ENCODE peak calls at places on chromosomes 12 and 14, in nine cellular contexts. One of them, this sample, is unnamed.
A peak's percentile ranks its signal among the peaks of the same experiment; 100 is the strongest.

GRCh38 chr14:99589031-99589441 is 15.0 kb downstream of the CCDC85C start:
- DNase-seq in suprapubic skin: no peak
- DNase-seq in hepatocyte: no peak
- DNase-seq in progenitor cell of endocrine pancreas: no peak
- DNase-seq in GM20000: no peak
- DNase-seq in endothelial cell: no peak
- DNase-seq in fibroblast of pulmonary artery: no peak
- DNase-seq in Calu3: no peak
- DNase-seq in omental fat pad: no peak
- DNase-seq in this sample: no peak

GRCh38 chr12:127125607-127126259 is 1141.2 kb upstream of the TMEM132C start:
- DNase-seq in Calu3: peak; percentile 75
- DNase-seq in fibroblast of pulmonary artery: peak; percentile 75
- DNase-seq in hepatocyte: peak; percentile 74
- DNase-seq in omental fat pad: no peak
- DNase-seq in GM20000: no peak
- DNase-seq in endothelial cell: no peak
- DNase-seq in progenitor cell of endocrine pancreas: no peak
- DNase-seq in suprapubic skin: no peak
- DNase-seq in this sample: no peak

GRCh38 chr14:71179046-71179445 is 271.8 kb downstream of the PCNX1 start:
- DNase-seq in hepatocyte: no peak
- DNase-seq in endothelial cell: no peak
- DNase-seq in suprapubic skin: no peak
- DNase-seq in Calu3: no peak
- DNase-seq in fibroblast of pulmonary artery: no peak
- DNase-seq in omental fat pad: no peak
- DNase-seq in progenitor cell of endocrine pancreas: no peak
- DNase-seq in GM20000: no peak
- DNase-seq in this sample: no peak

GRCh38 chr12:24617471-24617870 is 331.4 kb downstream of the BCAT1 start:
- DNase-seq in fibroblast of pulmonary artery: peak; percentile 38
- DNase-seq in Calu3: no peak
- DNase-seq in hepatocyte: no peak
- DNase-seq in suprapubic skin: no peak
- DNase-seq in omental fat pad: no peak
- DNase-seq in GM20000: no peak
- DNase-seq in endothelial cell: no peak
- DNase-seq in progenitor cell of endocrine pancreas: no peak
- DNase-seq in this sample: no peak

GRCh38 chr12:68001486-68002466 is 12.5 kb downstream of the IFNG-AS1 start:
- DNase-seq in progenitor cell of endocrine pancreas: no peak
- DNase-seq in Calu3: no peak
- DNase-seq in omental fat pad: no peak
- DNase-seq in suprapubic skin: no peak
- DNase-seq in fibroblast of pulmonary artery: peak; percentile 14
- DNase-seq in endothelial cell: no peak
- DNase-seq in hepatocyte: peak; percentile 23
- DNase-seq in GM20000: no peak
- DNase-seq in this sample: no peak

GRCh38 chr12:46886541-46887041 is 60.8 kb upstream of the SLC38A4 start:
- DNase-seq in suprapubic skin: no peak
- DNase-seq in fibroblast of pulmonary artery: peak; percentile 11
- DNase-seq in Calu3: no peak
- DNase-seq in progenitor cell of endocrine pancreas: no peak
- DNase-seq in hepatocyte: no peak
- DNase-seq in GM20000: no peak
- DNase-seq in omental fat pad: no peak
- DNase-seq in endothelial cell: no peak
- DNase-seq in this sample: no peak

GRCh38 chr14:32413967-32414640 is 85.0 kb downstream of the AKAP6 start:
- DNase-seq in progenitor cell of endocrine pancreas: no peak
- DNase-seq in GM20000: no peak
- DNase-seq in suprapubic skin: no peak
- DNase-seq in endothelial cell: no peak
- DNase-seq in fibroblast of pulmonary artery: peak; percentile 42
- DNase-seq in Calu3: no peak
- DNase-seq in omental fat pad: no peak
- DNase-seq in hepatocyte: no peak
- DNase-seq in this sample: no peak

GRCh38 chr12:50203691-50204090 is 36.5 kb upstream of the CERS5 start:
- DNase-seq in suprapubic skin: no peak
- DNase-seq in GM20000: no peak
- DNase-seq in fibroblast of pulmonary artery: no peak
- DNase-seq in endothelial cell: no peak
- DNase-seq in progenitor cell of endocrine pancreas: no peak
- DNase-seq in omental fat pad: no peak
- DNase-seq in hepatocyte: no peak
- DNase-seq in Calu3: no peak
- DNase-seq in this sample: no peak

GRCh38 chr12:788288-788687 is 35.9 kb downstream of the WNK1 start:
- DNase-seq in progenitor cell of endocrine pancreas: no peak
- DNase-seq in hepatocyte: no peak
- DNase-seq in omental fat pad: no peak
- DNase-seq in GM20000: no peak
- DNase-seq in endothelial cell: no peak
- DNase-seq in suprapubic skin: no peak
- DNase-seq in fibroblast of pulmonary artery: no peak
- DNase-seq in Calu3: no peak
- DNase-seq in this sample: no peak

GRCh38 chr14:95922080-95922479 is 45.4 kb downstream of the TUNAR start:
- DNase-seq in GM20000: no peak
- DNase-seq in Calu3: no peak
- DNase-seq in omental fat pad: no peak
- DNase-seq in hepatocyte: no peak
- DNase-seq in progenitor cell of endocrine pancreas: no peak
- DNase-seq in fibroblast of pulmonary artery: no peak
- DNase-seq in suprapubic skin: no peak
- DNase-seq in endothelial cell: no peak
- DNase-seq in this sample: no peak

GRCh38 chr14:35114036-35114435 is 7.8 kb downstream of the PPP2R3C start:
- DNase-seq in GM20000: no peak
- DNase-seq in progenitor cell of endocrine pancreas: no peak
- DNase-seq in Calu3: no peak
- DNase-seq in suprapubic skin: no peak
- DNase-seq in endothelial cell: no peak
- DNase-seq in omental fat pad: no peak
- DNase-seq in hepatocyte: no peak
- DNase-seq in fibroblast of pulmonary artery: peak; percentile 24
- DNase-seq in this sample: no peak

GRCh38 chr12:49777800-49778748 is 36.7 kb downstream of the TMBIM6 start:
- DNase-seq in omental fat pad: no peak
- DNase-seq in GM20000: peak; percentile 76
- DNase-seq in fibroblast of pulmonary artery: peak; percentile 46
- DNase-seq in endothelial cell: peak; percentile 72
- DNase-seq in Calu3: peak; percentile 84
- DNase-seq in progenitor cell of endocrine pancreas: peak; percentile 71
- DNase-seq in suprapubic skin: no peak
- DNase-seq in hepatocyte: peak; percentile 72
- DNase-seq in this sample: peak; percentile 78

GRCh38 chr12:28955491-28955890 is 193.6 kb upstream of the FAR2 start:
- DNase-seq in hepatocyte: no peak
- DNase-seq in fibroblast of pulmonary artery: no peak
- DNase-seq in GM20000: no peak
- DNase-seq in omental fat pad: no peak
- DNase-seq in Calu3: no peak
- DNase-seq in endothelial cell: no peak
- DNase-seq in progenitor cell of endocrine pancreas: no peak
- DNase-seq in suprapubic skin: no peak
- DNase-seq in this sample: no peak

GRCh38 chr12:15997910-15998309 is 86.8 kb downstream of the DERA start:
- DNase-seq in suprapubic skin: no peak
- DNase-seq in hepatocyte: no peak
- DNase-seq in endothelial cell: no peak
- DNase-seq in omental fat pad: no peak
- DNase-seq in fibroblast of pulmonary artery: no peak
- DNase-seq in GM20000: no peak
- DNase-seq in progenitor cell of endocrine pancreas: no peak
- DNase-seq in Calu3: no peak
- DNase-seq in this sample: no peak

GRCh38 chr14:100110801-100111200 is 45.6 kb downstream of the EVL start:
- DNase-seq in fibroblast of pulmonary artery: no peak
- DNase-seq in hepatocyte: no peak
- DNase-seq in GM20000: no peak
- DNase-seq in endothelial cell: no peak
- DNase-seq in suprapubic skin: peak; percentile 9
- DNase-seq in progenitor cell of endocrine pancreas: no peak
- DNase-seq in omental fat pad: no peak
- DNase-seq in Calu3: no peak
- DNase-seq in this sample: no peak

GRCh38 chr12:75889214-75889613 is 142.4 kb downstream of the PHLDA1 start:
- DNase-seq in suprapubic skin: no peak
- DNase-seq in Calu3: peak; percentile 14
- DNase-seq in progenitor cell of endocrine pancreas: no peak
- DNase-seq in endothelial cell: no peak
- DNase-seq in hepatocyte: no peak
- DNase-seq in fibroblast of pulmonary artery: no peak
- DNase-seq in omental fat pad: no peak
- DNase-seq in GM20000: no peak
- DNase-seq in this sample: peak; percentile 23

GRCh38 chr12:88057994-88058718 is 29.0 kb upstream of the C12orf50 start:
- DNase-seq in progenitor cell of endocrine pancreas: no peak
- DNase-seq in omental fat pad: no peak
- DNase-seq in hepatocyte: no peak
- DNase-seq in Calu3: no peak
- DNase-seq in GM20000: no peak
- DNase-seq in endothelial cell: no peak
- DNase-seq in fibroblast of pulmonary artery: peak; percentile 84
- DNase-seq in suprapubic skin: no peak
- DNase-seq in this sample: no peak

GRCh38 chr12:88056571-88056970 is 27.4 kb upstream of the C12orf50 start:
- DNase-seq in omental fat pad: no peak
- DNase-seq in endothelial cell: no peak
- DNase-seq in suprapubic skin: no peak
- DNase-seq in progenitor cell of endocrine pancreas: no peak
- DNase-seq in GM20000: no peak
- DNase-seq in fibroblast of pulmonary artery: no peak
- DNase-seq in hepatocyte: no peak
- DNase-seq in Calu3: no peak
- DNase-seq in this sample: no peak

DNA sequence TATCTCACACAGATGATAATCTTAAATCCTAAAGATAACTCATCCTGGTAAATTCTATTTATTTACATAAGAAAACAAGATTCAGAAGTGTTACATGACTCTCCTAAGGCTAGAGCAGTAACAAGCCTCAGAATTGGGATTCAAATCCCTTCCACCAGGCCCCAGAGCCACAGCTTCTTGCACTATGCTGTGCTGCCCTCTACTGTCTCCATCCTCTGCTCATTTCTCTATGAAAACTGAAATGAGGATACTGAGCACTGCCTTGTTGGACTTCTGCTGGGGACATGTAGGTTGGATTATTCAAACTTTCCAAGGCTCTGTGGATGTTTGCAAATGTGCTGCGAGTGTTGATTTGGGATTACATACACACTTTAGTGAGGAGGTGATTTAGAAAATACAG is 23.5 kb upstream of the C12orf50 start:
- DNase-seq in progenitor cell of endocrine pancreas: no peak
- DNase-seq in fibroblast of pulmonary artery: peak; percentile 69
- DNase-seq in Calu3: peak; percentile 49
- DNase-seq in hepatocyte: peak; percentile 42
- DNase-seq in omental fat pad: no peak
- DNase-seq in endothelial cell: peak; percentile 18
- DNase-seq in GM20000: no peak
- DNase-seq in suprapubic skin: no peak
- DNase-seq in this sample: peak; percentile 34
- TF ChIP-seq CTCF in progenitor cell of endocrine pancreas: peak; percentile 47
- TF ChIP-seq CTCF in fibroblast of pulmonary artery: peak; percentile 68
- TF ChIP-seq CTCF in Calu3: peak; percentile 44
- TF ChIP-seq CTCF in hepatocyte: peak; percentile 52
- TF ChIP-seq CTCF in omental fat pad: no peak
- TF ChIP-seq CTCF in endothelial cell: no peak
- TF ChIP-seq CTCF in GM20000: peak; percentile 27
- TF ChIP-seq CTCF in suprapubic skin: peak; percentile 23
- TF ChIP-seq CTCF in this sample: no peak

GRCh38 chr12:81644503-81644902 is 114.6 kb downstream of the PPFIA2 start:
- DNase-seq in omental fat pad: no peak
- DNase-seq in hepatocyte: peak; percentile 52
- DNase-seq in suprapubic skin: no peak
- DNase-seq in Calu3: peak; percentile 16
- DNase-seq in fibroblast of pulmonary artery: peak; percentile 69
- DNase-seq in GM20000: peak; percentile 25
- DNase-seq in endothelial cell: no peak
- DNase-seq in progenitor cell of endocrine pancreas: no peak
- DNase-seq in this sample: no peak
- TF ChIP-seq CTCF in omental fat pad: no peak
- TF ChIP-seq CTCF in hepatocyte: peak; percentile 82
- TF ChIP-seq CTCF in suprapubic skin: peak; percentile 44
- TF ChIP-seq CTCF in Calu3: peak; percentile 30
- TF ChIP-seq CTCF in fibroblast of pulmonary artery: peak; percentile 48
- TF ChIP-seq CTCF in GM20000: no peak
- TF ChIP-seq CTCF in endothelial cell: peak; percentile 57
- TF ChIP-seq CTCF in progenitor cell of endocrine pancreas: peak; percentile 78
- TF ChIP-seq CTCF in this sample: peak; percentile 37

GRCh38 chr14:24275524-24276139 is 4.2 kb upstream of the RABGGTA start:
- DNase-seq in hepatocyte: no peak
- DNase-seq in Calu3: no peak
- DNase-seq in endothelial cell: no peak
- DNase-seq in fibroblast of pulmonary artery: no peak
- DNase-seq in omental fat pad: no peak
- DNase-seq in progenitor cell of endocrine pancreas: no peak
- DNase-seq in GM20000: no peak
- DNase-seq in suprapubic skin: no peak
- DNase-seq in this sample: no peak
- TF ChIP-seq CTCF in hepatocyte: no peak
- TF ChIP-seq CTCF in Calu3: no peak
- TF ChIP-seq CTCF in endothelial cell: no peak
- TF ChIP-seq CTCF in fibroblast of pulmonary artery: no peak
- TF ChIP-seq CTCF in omental fat pad: no peak
- TF ChIP-seq CTCF in progenitor cell of endocrine pancreas: peak; percentile 21
- TF ChIP-seq CTCF in GM20000: no peak
- TF ChIP-seq CTCF in suprapubic skin: no peak
- TF ChIP-seq CTCF in this sample: no peak

DNA sequence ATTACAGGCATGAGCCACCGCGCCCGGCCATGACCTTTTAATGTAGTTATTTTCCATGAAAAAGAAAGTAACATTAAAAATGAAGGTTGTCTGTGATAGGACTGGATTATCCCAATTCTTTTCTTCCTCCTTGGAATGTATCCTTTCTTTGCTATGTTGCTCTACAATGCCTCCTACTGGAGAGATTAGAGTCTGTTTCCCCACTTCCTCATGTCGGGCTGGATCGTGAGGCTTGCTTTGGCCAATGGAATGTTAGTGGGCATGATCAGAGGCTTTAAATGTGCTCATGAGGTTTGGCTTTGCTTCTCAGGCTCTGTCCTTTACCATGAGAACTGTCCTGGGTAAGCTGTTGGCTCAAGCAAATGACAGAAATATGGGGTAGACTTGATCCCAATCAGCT is 34.7 kb upstream of the SOCS2 start:
- DNase-seq in suprapubic skin: no peak
- DNase-seq in fibroblast of pulmonary artery: no peak
- DNase-seq in endothelial cell: no peak
- DNase-seq in GM20000: no peak
- DNase-seq in omental fat pad: no peak
- DNase-seq in Calu3: no peak
- DNase-seq in hepatocyte: no peak
- DNase-seq in progenitor cell of endocrine pancreas: no peak
- DNase-seq in this sample: no peak
- TF ChIP-seq CTCF in suprapubic skin: no peak
- TF ChIP-seq CTCF in fibroblast of pulmonary artery: peak; percentile 3
- TF ChIP-seq CTCF in endothelial cell: no peak
- TF ChIP-seq CTCF in GM20000: no peak
- TF ChIP-seq CTCF in omental fat pad: no peak
- TF ChIP-seq CTCF in Calu3: no peak
- TF ChIP-seq CTCF in hepatocyte: no peak
- TF ChIP-seq CTCF in progenitor cell of endocrine pancreas: peak; percentile 12
- TF ChIP-seq CTCF in this sample: peak; percentile 11